ENCODE peak calls at places on chromosomes 7 and 10, in seven cellular contexts. D, E, P, B, Y, V and O are unnamed samples.

GRCh38 chr7:5396999-5397656 is 26.5 kb downstream of the TNRC18 start:
- DNase-seq in D (peak), E (peak), P (peak), B (peak), Y (peak), V (peak), O (peak)

GRCh38 chr7:35259555-35259954 is 5.7 kb upstream of the TBX20 start:
- DNase-seq in D (no peak), E (no peak), P (no peak), B (no peak), Y (no peak), V (no peak), O (no peak)

GRCh38 chr7:116598278-116598677 is 73.4 kb downstream of the CAV1 start:
- DNase-seq in D (no peak), E (no peak), P (no peak), B (peak), Y (no peak), V (no peak), O (no peak)

GRCh38 chr7:49885593-49886285 is 112.3 kb downstream of the VWC2 start:
- DNase-seq in D (no peak), E (no peak), P (no peak), B (peak), Y (no peak), V (no peak), O (no peak)

GRCh38 chr7:157712666-157713235 is 375.9 kb downstream of the DNAJB6 start:
- DNase-seq in D (no peak), E (no peak), P (peak), B (no peak), Y (no peak), V (peak), O (no peak)

GRCh38 chr7:27462575-27463270 is 200.0 kb downstream of the HIBADH start:
- DNase-seq in D (no peak), E (no peak), P (no peak), B (no peak), Y (no peak), V (no peak), O (no peak)

GRCh38 chr10:13831711-13832110 is 244.9 kb downstream of the PRPF18 start:
- DNase-seq in D (no peak), E (no peak), P (no peak), B (no peak), Y (peak), V (no peak), O (no peak)

GRCh38 chr7:100485514-100485913 is 1.8 kb downstream of the NYAP1 start:
- DNase-seq in D (no peak), E (no peak), P (no peak), B (no peak), Y (no peak), V (no peak), O (no peak)

GRCh38 chr7:77415474-77415821 is 701 bp downstream of the GSAP start:
- DNase-seq in D (peak), E (peak), P (no peak), B (no peak), Y (peak), V (peak), O (no peak)

GRCh38 chr10:12419279-12419847 is 70.0 kb downstream of the CAMK1D start:
- DNase-seq in D (peak), E (peak), P (no peak), B (peak), Y (no peak), V (no peak), O (peak)

GRCh38 chr10:54869022-54869421 is 68.0 kb upstream of the PCDH15 start:
- DNase-seq in D (no peak), E (no peak), P (no peak), B (no peak), Y (no peak), V (no peak), O (no peak)

GRCh38 chr7:16204953-16205352 is 216.4 kb downstream of the CRPPA start:
- DNase-seq in D (no peak), E (no peak), P (no peak), B (no peak), Y (no peak), V (no peak), O (no peak)

GRCh38 chr10:5743736-5744135 is 59.1 kb downstream of the TASOR2 start:
- DNase-seq in D (no peak), E (no peak), P (no peak), B (no peak), Y (no peak), V (no peak), O (no peak)

GRCh38 chr10:43874984-43875383 is 226.3 kb upstream of the ZNF32 start:
- DNase-seq in D (no peak), E (no peak), P (no peak), B (no peak), Y (no peak), V (peak), O (no peak)

GRCh38 chr7:151174246-151175046 is 7.0 kb upstream of the GBX1 start:
- DNase-seq in D (peak), E (no peak), P (peak), B (no peak), Y (no peak), V (peak), O (no peak)

GRCh38 chr10:54441286-54441685 is 359.7 kb downstream of the PCDH15 start:
- DNase-seq in D (no peak), E (no peak), P (no peak), B (peak), Y (no peak), V (no peak), O (no peak)

GRCh38 chr7:158861936-158862704 is 5.8 kb downstream of the DYNC2I1 start:
- DNase-seq in D (no peak), E (no peak), P (no peak), B (no peak), Y (no peak), V (peak), O (peak)

GRCh38 chr7:121084256-121084655 is 95.7 kb downstream of the CPED1 start:
- DNase-seq in D (no peak), E (no peak), P (no peak), B (no peak), Y (no peak), V (no peak), O (no peak)

GRCh38 chr7:106772655-106773108 is 92.4 kb upstream of the PIK3CG start:
- DNase-seq in D (no peak), E (no peak), P (no peak), B (no peak), Y (no peak), V (no peak), O (no peak)

GRCh38 chr10:43854042-43854441 is 205.4 kb upstream of the ZNF32 start:
- DNase-seq in D (no peak), E (no peak), P (no peak), B (peak), Y (no peak), V (no peak), O (peak)

GRCh38 chr7:155848691-155849690 is 36.7 kb upstream of the SHH start:
- DNase-seq in D (no peak), E (no peak), P (peak), B (no peak), Y (no peak), V (peak), O (peak)

GRCh38 chr7:43454936-43455518 is 127.9 kb upstream of the STK17A start:
- DNase-seq in D (no peak), E (no peak), P (no peak), B (peak), Y (peak), V (no peak), O (no peak)

GRCh38 chr7:64045301-64046040 is at the start of gene ZNF727:
- DNase-seq in D (no peak), E (no peak), P (peak), B (no peak), Y (peak), V (no peak), O (no peak)

GRCh38 chr7:49187543-49188268 is 263.4 kb downstream of the CDC14C start:
- DNase-seq in D (no peak), E (no peak), P (no peak), B (peak), Y (no peak), V (no peak), O (no peak)

GRCh38 chr7:81715984-81716588 is 53.8 kb downstream of the HGF start:
- DNase-seq in D (no peak), E (no peak), P (no peak), B (peak), Y (no peak), V (no peak), O (no peak)

GRCh38 chr7:72751978-72752377 is 76.0 kb downstream of the TYW1B start:
- DNase-seq in D (no peak), E (no peak), P (no peak), B (no peak), Y (no peak), V (no peak), O (no peak)

GRCh38 chr7:129898007-129898406 is 54.8 kb downstream of the UBE2H start:
- DNase-seq in D (no peak), E (no peak), P (no peak), B (no peak), Y (no peak), V (no peak), O (no peak)